ENCODE peak calls at places on chromosome 1, in eight cellular contexts. F is EH; D is left lung; I is heart right ventricle; P is nephron progenitor cell; Y is neural crest cell; J is activated CD4-positive, alpha-beta T cell treated with anti-CD3 and anti-CD28 coated beads, Interleukin-2, amount 50 U/mL, for 1 hour; E is RWPE1. O is an unnamed sample.

GRCh38 chr1:223515416-223515815 is 122.2 kb downstream of the CCDC185 start:
- DNase-seq in P (no peak), Y (no peak), E (no peak), D (no peak), J (peak), F (no peak), I (no peak), O (no peak)

GRCh38 chr1:112761714-112762480 is 46.8 kb upstream of the PPM1J start:
- DNase-seq in Y (no peak), P (no peak), J (no peak), F (no peak), D (no peak), E (no peak), I (no peak), O (no peak)

GRCh38 chr1:54475357-54476230 is 69.4 kb upstream of the SSBP3 start:
- DNase-seq in F (no peak), J (peak), I (no peak), D (no peak), Y (no peak), E (no peak), P (peak), O (no peak)

GRCh38 chr1:109927908-109928307 is 17.3 kb downstream of the CSF1 start:
- DNase-seq in P (no peak), D (peak), E (no peak), I (peak), F (peak), Y (no peak), J (no peak), O (peak)

GRCh38 chr1:9181176-9181906 is 52.4 kb upstream of the GPR157 start:
- DNase-seq in J (peak), P (peak), E (peak), D (peak), F (peak), Y (peak), I (peak), O (peak)

GRCh38 chr1:26409191-26409751 is 1.3 kb upstream of the LIN28A start:
- DNase-seq in D (no peak), F (peak), Y (peak), E (no peak), J (no peak), P (peak), I (no peak), O (no peak)

GRCh38 chr1:78553859-78554258 is 63.1 kb downstream of the PTGFR start:
- DNase-seq in Y (no peak), D (no peak), I (no peak), E (no peak), J (no peak), P (no peak), F (peak), O (no peak)

GRCh38 chr1:232263452-232263851 is 366.5 kb downstream of the SIPA1L2 start:
- DNase-seq in Y (no peak), P (no peak), I (no peak), E (no peak), F (no peak), D (no peak), J (no peak), O (no peak)

O was measured in stomach.